ENCODE peak calls at places on chromosomes 12 and 14, in ten cellular contexts. C is HFF-Myc; F is SW480; P is lower lobe of right lung; S is activated CD4-positive, alpha-beta T cell treated with anti-CD3 and anti-CD28 coated beads for 48 hours; H is activated T-helper 9 cell treated with anti-CD3 and anti-CD28 coated beads, Interleukin-2, amount 50 U/mL, for 16 hours; R is stimulated activated CD8-positive, alpha-beta memory T cell treated with anti-CD3 and anti-CD28 coated beads, Interleukin-2, amount 100 ng/mL, for 1 hour; V is activated CD4-positive, CD25-positive, alpha-beta regulatory T cell; B is AG20443; M is NCI-H774. I is an unnamed sample.

GRCh38 chr12:86312258-86312657 is 56.1 kb upstream of the MGAT4C start:
- DNase-seq in C (no peak), F (no peak), P (no peak), S (no peak), H (no peak), R (no peak), V (no peak), B (no peak), M (no peak), I (no peak)

GRCh38 chr14:104788873-104789663 is 6.5 kb downstream of the AKT1 start:
- DNase-seq in C (no peak), F (no peak), P (no peak), S (no peak), H (no peak), R (no peak), V (no peak), B (no peak), M (no peak), I (no peak)

GRCh38 chr12:91774471-91774921 is 371.1 kb downstream of the BTG1 start:
- DNase-seq in C (peak; percentile 3), F (no peak), P (no peak), S (no peak), H (no peak), R (no peak), V (no peak), B (peak; percentile 20), M (no peak), I (no peak)

GRCh38 chr12:58919271-58920101 is 818 bp downstream of the LRIG3 start:
- DNase-seq in C (no peak), F (no peak), P (peak; percentile 69), S (no peak), H (no peak), R (no peak), V (no peak), B (peak; percentile 33), M (peak; percentile 37), I (no peak)

GRCh38 chr14:101508948-101509729 is 52.2 kb upstream of the DIO3 start:
- DNase-seq in C (no peak), F (no peak), P (peak; percentile 30), S (no peak), H (no peak), R (no peak), V (no peak), B (no peak), M (no peak), I (no peak)

GRCh38 chr12:49825971-49826421 is 2.2 kb downstream of the NCKAP5L start:
- DNase-seq in C (no peak), F (no peak), P (no peak), S (no peak), H (no peak), R (no peak), V (no peak), B (no peak), M (no peak), I (no peak)

GRCh38 chr14:100288382-100289185 is 17.7 kb downstream of the SLC25A29 start:
- DNase-seq in C (peak; percentile 45), F (no peak), P (no peak), S (no peak), H (no peak), R (no peak), V (no peak), B (no peak), M (no peak), I (no peak)

GRCh38 chr14:105143451-105144230 is 24.9 kb downstream of the JAG2 start:
- DNase-seq in C (no peak), F (no peak), P (peak; percentile 41), S (no peak), H (no peak), R (no peak), V (no peak), B (no peak), M (no peak), I (no peak)

GRCh38 chr12:123972448-123973401 is at the start of the genes CCDC92 and ZNF664:
- DNase-seq in C (peak; percentile 56), F (peak; percentile 85), P (peak; percentile 94), S (peak; percentile 94), H (peak; percentile 95), R (peak; percentile 93), V (peak; percentile 93), B (peak; percentile 100), M (peak; percentile 99), I (peak; percentile 93)

GRCh38 chr14:47389520-47389919 is 285.9 kb downstream of the MDGA2 start:
- DNase-seq in C (no peak), F (no peak), P (no peak), S (no peak), H (no peak), R (no peak), V (no peak), B (no peak), M (no peak), I (no peak)

GRCh38 chr14:98445736-98446135 is 826.3 kb downstream of the BCL11B start:
- DNase-seq in C (no peak), F (no peak), P (no peak), S (no peak), H (no peak), R (no peak), V (no peak), B (no peak), M (no peak), I (no peak)

GRCh38 chr14:81206115-81206514 is 14.6 kb downstream of the GTF2A1 start:
- DNase-seq in C (no peak), F (no peak), P (no peak), S (no peak), H (no peak), R (no peak), V (no peak), B (no peak), M (no peak), I (no peak)

GRCh38 chr12:6370576-6370935 is 4.8 kb downstream of the SCNN1A start:
- DNase-seq in C (no peak), F (no peak), P (no peak), S (no peak), H (no peak), R (no peak), V (no peak), B (no peak), M (no peak), I (no peak)

I was measured in activated gamma-delta T cell treated with anti-CD3 and anti-CD28 coated beads, Interleukin-2, amount 50 U/mL, for 16 hours.